ENCODE peak calls at places on chromosomes 1 and 21, in nine cellular contexts. E is AG09309, D is epithelial cell of esophagus, B is astrocyte of the spinal cord, Y is AG10803, Z is fibroblast of the aortic adventitia, T is heart right ventricle, G is HFF-Myc, C is body of pancreas. U is an unnamed sample.

GRCh38 chr1:158952416-158952815 is 21.1 kb downstream of the PYHIN1 start:
- DNase-seq in B (no peak), T (no peak), Y (no peak), C (no peak), G (no peak), E (no peak), D (no peak), Z (no peak), U (no peak)

GRCh38 chr1:153533689-153534201 is 2.0 kb downstream of the S100A6 start:
- DNase-seq in D (peak), G (peak), C (no peak), T (no peak), Z (peak), Y (peak), B (peak), E (peak), U (peak)

GRCh38 chr1:30388386-30388785 is 335.0 kb downstream of the MATN1 start:
- DNase-seq in D (no peak), B (no peak), E (no peak), T (no peak), Z (no peak), G (no peak), Y (no peak), C (no peak), U (no peak)

GRCh38 chr1:52842643-52843310 is at the start of gene ZYG11A:
- DNase-seq in E (no peak), Z (peak), G (peak), T (peak), Y (peak), D (peak), B (peak), C (peak), U (peak)

GRCh38 chr21:39156024-39156423 is 27.2 kb downstream of the PSMG1 start:
- DNase-seq in Z (peak), C (no peak), D (peak), T (no peak), G (no peak), Y (no peak), E (no peak), B (peak), U (peak)

GRCh38 chr1:182575540-182576149 is 13.4 kb downstream of the RNASEL start:
- DNase-seq in D (peak), Z (peak), B (peak), C (no peak), Y (peak), G (no peak), T (no peak), E (peak), U (peak)

GRCh38 chr1:28553229-28553930 is 495 bp downstream of the TRNAU1AP start:
- DNase-seq in Z (peak), D (peak), C (peak), E (no peak), T (peak), G (no peak), Y (peak), B (peak), U (peak)

GRCh38 chr1:66274634-66275033 is 259.3 kb upstream of the SGIP1 start:
- DNase-seq in D (peak), Y (peak), T (no peak), E (no peak), Z (peak), B (peak), C (no peak), G (no peak), U (peak)

GRCh38 chr21:43720539-43721224 is 1.8 kb downstream of the PDXK start:
- DNase-seq in E (no peak), D (no peak), Y (no peak), T (no peak), B (no peak), C (no peak), G (no peak), Z (no peak), U (no peak)

GRCh38 chr1:1550591-1551432 is 10.4 kb upstream of the TMEM240 start:
- DNase-seq in G (no peak), Y (peak), Z (peak), T (no peak), E (no peak), D (no peak), C (no peak), B (peak), U (peak)

GRCh38 chr1:231057410-231057809 is 17.4 kb upstream of the FAM89A start:
- DNase-seq in Z (no peak), C (no peak), Y (no peak), E (no peak), B (no peak), D (no peak), G (no peak), T (no peak), U (no peak)

GRCh38 chr1:83705091-83705490 is 293.8 kb downstream of the TTLL7 start:
- DNase-seq in C (no peak), T (no peak), B (no peak), Z (peak), D (no peak), Y (peak), G (no peak), E (no peak), U (no peak)

GRCh38 chr1:92356956-92357355 is 58.1 kb downstream of the RPAP2 start:
- DNase-seq in D (peak), B (peak), G (peak), Y (peak), T (no peak), C (no peak), Z (peak), E (peak), U (peak)

GRCh38 chr1:46300673-46301405 is 2.6 kb downstream of the LRRC41 start:
- DNase-seq in Z (peak), C (peak), T (no peak), G (no peak), B (peak), D (peak), Y (peak), E (no peak), U (peak)

GRCh38 chr1:8154621-8155052 is 128.5 kb upstream of the ERRFI1 start:
- DNase-seq in Y (no peak), Z (no peak), C (peak), T (no peak), B (peak), G (no peak), E (no peak), D (peak), U (no peak)

GRCh38 chr1:63281753-63282152 is 40.6 kb upstream of the FOXD3 start:
- DNase-seq in T (no peak), D (no peak), C (no peak), B (no peak), Y (no peak), Z (no peak), E (no peak), G (no peak), U (no peak)

GRCh38 chr1:1616045-1616821 is 933 bp downstream of the MIB2 start:
- DNase-seq in Y (peak), D (peak), Z (peak), E (no peak), G (no peak), B (no peak), T (peak), C (peak), U (peak)

GRCh38 chr21:41121785-41122415 is 46.1 kb upstream of the BACE2 start:
- DNase-seq in D (peak), E (peak), B (peak), G (peak), T (peak), Z (peak), Y (peak), C (peak), U (peak)

GRCh38 chr1:68594851-68595250 is 98.0 kb upstream of the DEPDC1 start:
- DNase-seq in D (no peak), Y (no peak), T (no peak), B (no peak), G (no peak), Z (no peak), C (no peak), E (no peak), U (no peak)

GRCh38 chr21:32131960-32132359 is 146.9 kb downstream of the MIS18A start:
- DNase-seq in Z (peak), D (peak), B (peak), Y (peak), E (peak), C (no peak), G (no peak), T (no peak), U (peak)

GRCh38 chr1:224219612-224220011 is 36.6 kb downstream of the DEGS1 start:
- DNase-seq in B (no peak), D (no peak), C (peak), G (no peak), Y (no peak), E (no peak), Z (no peak), T (no peak), U (no peak)

GRCh38 chr1:224219011-224219611 is 36.1 kb downstream of the DEGS1 start:
- DNase-seq in D (peak), B (no peak), Z (no peak), T (no peak), E (no peak), Y (no peak), C (no peak), G (no peak), U (no peak)

GRCh38 chr1:224217655-224218615 is 34.9 kb downstream of the DEGS1 start:
- DNase-seq in C (no peak), Y (no peak), B (no peak), Z (no peak), T (no peak), E (no peak), D (no peak), G (no peak), U (no peak)

GRCh38 chr1:224213438-224214119 is 30.5 kb downstream of the DEGS1 start:
- DNase-seq in E (no peak), T (no peak), G (no peak), Z (no peak), C (no peak), D (peak), B (no peak), Y (no peak), U (no peak)

GRCh38 chr1:224216380-224216779 is 33.3 kb downstream of the DEGS1 start:
- DNase-seq in D (no peak), T (no peak), B (no peak), C (no peak), Y (no peak), E (no peak), Z (no peak), G (no peak), U (no peak)
- TF ChIP-seq CTCF in D (no peak), T (no peak), B (no peak), C (no peak), Y (no peak), E (no peak), Z (no peak), G (no peak), U (no peak)

DNA sequence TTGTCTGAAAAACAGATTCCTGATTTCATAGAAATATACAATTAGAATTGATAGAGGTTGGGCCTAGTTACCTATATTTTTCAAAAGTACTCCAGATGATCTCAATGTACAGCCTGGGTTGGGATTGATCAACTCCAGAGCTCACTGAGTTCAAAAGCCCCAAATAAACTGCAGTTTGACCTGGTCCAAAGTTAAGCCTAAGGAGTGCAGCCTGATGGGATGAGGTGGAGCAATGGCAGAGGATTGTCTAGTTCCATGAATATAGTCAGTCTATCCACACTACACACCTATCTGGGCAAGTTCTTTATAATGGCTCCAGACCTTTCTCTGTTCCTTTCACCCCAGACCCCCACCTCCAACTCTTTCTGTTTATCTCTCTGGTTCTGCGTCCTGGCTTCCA is 49.2 kb downstream of the C8A start:
- DNase-seq in T (no peak), E (no peak), Z (no peak), B (no peak), D (no peak), G (no peak), Y (no peak), C (no peak), U (no peak)
- H3K4me3 ChIP-seq in T (no peak), E (no peak), Z (no peak), B (no peak), D (no peak), G (no peak), Y (no peak), C (no peak), U (no peak)

GRCh38 chr1:208242186-208242585 is 2.0 kb downstream of the PLXNA2 start:
- DNase-seq in Y (no peak), Z (peak), D (no peak), G (no peak), C (peak), E (no peak), T (no peak), B (no peak), U (no peak)

GRCh38 chr1:208243522-208243850 is 698 bp downstream of the PLXNA2 start:
- DNase-seq in D (no peak), T (peak), E (no peak), G (no peak), B (peak), C (peak), Z (no peak), Y (no peak), U (no peak)

GRCh38 chr1:208241541-208241940 is 2.6 kb downstream of the PLXNA2 start:
- DNase-seq in C (no peak), D (no peak), E (no peak), Y (no peak), Z (no peak), B (no peak), T (no peak), G (no peak), U (no peak)

GRCh38 chr1:208243851-208244583 is at the start of gene PLXNA2:
- DNase-seq in D (peak), E (peak), Y (peak), G (no peak), C (peak), B (peak), T (peak), Z (peak), U (peak)

GRCh38 chr1:208242829-208243521 is 1.2 kb downstream of the PLXNA2 start:
- DNase-seq in B (no peak), D (peak), Z (no peak), Y (no peak), G (no peak), T (peak), E (no peak), C (peak), U (no peak)
- TF ChIP-seq CTCF in B (no peak), D (no peak), Z (peak), Y (peak), G (no peak), T (peak), E (no peak), C (peak), U (no peak)

GRCh38 chr1:17116643-17117042 is 2.6 kb downstream of the PADI2 start:
- DNase-seq in Z (no peak), Y (no peak), D (no peak), T (no peak), E (no peak), B (no peak), C (no peak), G (no peak), U (no peak)

GRCh38 chr1:17117451-17118265 is 1.6 kb downstream of the PADI2 start:
- DNase-seq in B (no peak), C (peak), G (no peak), E (no peak), Y (no peak), T (no peak), Z (no peak), D (no peak), U (no peak)

GRCh38 chr1:17118706-17119075 is 560 bp downstream of the PADI2 start:
- DNase-seq in B (no peak), Y (no peak), G (no peak), D (no peak), Z (no peak), C (no peak), T (no peak), E (no peak), U (no peak)

GRCh38 chr1:17119076-17119743 is at the start of gene PADI2:
- DNase-seq in B (peak), D (peak), Y (peak), Z (peak), G (no peak), C (peak), E (no peak), T (peak), U (peak)

GRCh38 chr1:17118268-17118667 is 983 bp downstream of the PADI2 start:
- DNase-seq in D (no peak), G (no peak), Z (no peak), B (no peak), E (no peak), T (no peak), Y (no peak), C (no peak), U (no peak)
- H3K4me3 ChIP-seq in D (no peak), G (no peak), Z (no peak), B (peak), E (no peak), T (no peak), Y (no peak), C (no peak), U (no peak)

DNA sequence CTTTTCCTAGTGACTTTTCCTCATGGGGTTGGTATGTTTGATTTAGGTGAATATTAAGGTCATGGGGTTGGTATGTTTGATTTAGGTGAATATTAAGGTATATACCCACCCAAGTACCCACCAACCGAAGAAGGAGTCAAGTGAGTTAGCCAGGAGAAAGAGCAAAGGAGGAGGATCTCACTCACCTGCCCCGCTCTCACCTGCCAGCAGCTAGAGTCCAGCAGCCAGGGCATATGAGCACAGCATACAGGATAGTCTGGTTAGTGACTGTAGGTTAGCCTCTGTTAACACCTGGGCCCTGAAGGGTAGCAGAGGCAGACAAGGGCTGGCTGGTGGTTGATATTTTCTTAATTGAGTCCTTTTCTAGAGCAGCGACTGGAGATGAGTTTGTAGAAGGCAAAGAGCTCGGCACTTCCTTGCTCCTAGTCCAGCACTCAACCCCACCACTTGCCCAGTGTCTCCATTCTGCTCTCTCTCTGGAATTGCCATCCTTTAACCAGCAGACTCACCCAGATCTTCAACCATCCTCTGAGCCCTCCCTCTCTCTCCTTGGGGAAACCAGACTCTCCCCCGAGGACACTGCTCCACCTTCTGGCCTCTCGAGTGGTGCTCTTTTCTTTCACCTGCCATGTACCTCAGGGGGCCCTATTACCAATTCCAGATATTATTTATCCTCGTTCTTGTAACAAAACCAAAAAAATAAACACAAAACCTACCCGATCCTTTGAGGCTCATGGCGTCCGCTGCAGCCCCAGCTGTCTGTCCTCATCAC is 16.3 kb upstream of the DESI2 start:
- DNase-seq in Y (no peak), G (no peak), D (no peak), B (no peak), Z (no peak), C (no peak), T (no peak), E (no peak), U (no peak)
- TF ChIP-seq CTCF in Y (no peak), G (no peak), D (no peak), B (no peak), Z (no peak), C (no peak), T (no peak), E (no peak), U (no peak)

DNA sequence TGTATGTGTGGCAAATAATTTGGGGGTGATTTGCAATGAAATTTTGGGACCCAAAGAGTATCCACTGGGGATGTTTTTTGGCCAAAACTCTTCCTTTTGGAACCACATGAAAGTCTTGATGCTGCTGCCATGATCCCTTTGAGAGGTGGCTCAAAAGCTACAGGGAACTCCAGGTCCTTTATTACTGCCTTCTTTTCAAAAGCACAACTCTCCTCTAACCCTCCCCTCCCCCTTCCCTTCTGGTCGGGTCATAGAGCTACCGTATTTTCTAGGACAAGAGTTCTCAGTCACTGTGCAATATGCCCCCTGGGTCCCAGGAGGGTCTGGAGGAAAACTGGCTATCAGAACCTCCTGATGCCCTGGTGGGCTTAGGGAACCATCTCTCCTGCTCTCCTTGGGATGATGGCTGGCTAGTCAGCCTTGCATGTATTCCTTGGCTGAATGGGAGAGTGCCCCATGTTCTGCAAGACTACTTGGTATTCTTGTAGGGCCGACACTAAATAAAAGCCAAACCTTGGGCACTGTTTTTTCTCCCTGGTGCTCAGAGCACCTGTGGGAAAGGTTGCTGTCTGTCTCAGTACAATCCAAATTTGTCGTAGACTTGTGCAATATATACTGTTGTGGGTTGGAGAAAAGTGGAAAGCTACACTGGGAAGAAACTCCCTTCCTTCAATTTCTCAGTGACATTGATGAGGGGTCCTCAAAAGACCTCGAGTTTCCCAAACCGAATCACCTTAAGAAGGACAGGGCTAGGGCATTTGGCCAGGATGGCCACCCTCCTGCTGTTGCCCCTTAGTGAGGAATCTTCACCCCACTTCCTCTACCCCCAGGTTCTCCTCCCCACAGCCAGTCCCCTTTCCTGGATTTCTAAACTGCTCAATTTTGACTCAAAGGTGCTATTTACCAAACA is 3.1 kb downstream of the BTG2 start:
- DNase-seq in C (peak), E (no peak), Y (no peak), G (no peak), B (no peak), T (no peak), D (no peak), Z (no peak), U (peak)
- H3K4me3 ChIP-seq in C (peak), E (no peak), Y (peak), G (peak), B (no peak), T (peak), D (peak), Z (peak), U (no peak)

GRCh38 chr1:20212685-20213331 is 26.5 kb upstream of the PLA2G2C start:
- DNase-seq in Y (peak), Z (peak), D (peak), G (no peak), E (no peak), B (peak), C (peak), T (peak), U (peak)
- TF ChIP-seq CTCF in Y (peak), Z (peak), D (peak), G (peak), E (peak), B (peak), C (peak), T (peak), U (peak)